ENCODE peak calls at places on chromosomes 4 and X, in seven cellular contexts. Z, G, B, W, Q, P and C are unnamed samples.

GRCh38 chrX:18389968-18390367 is 35.4 kb upstream of the CDKL5 start:
- DNase-seq in Z (no peak), B (no peak), Q (no peak), W (no peak), G (no peak), P (no peak), C (no peak)

GRCh38 chr4:142671516-142671915 is 174.6 kb downstream of the INPP4B start:
- DNase-seq in W (no peak), G (no peak), B (no peak), Z (no peak), Q (no peak), P (no peak), C (no peak)

GRCh38 chrX:80489166-80489565 is 68.9 kb downstream of the TENT5D start:
- DNase-seq in P (no peak), W (no peak), Q (no peak), B (no peak), G (no peak), Z (no peak), C (no peak)

GRCh38 chr4:3201718-3202702 is 46.9 kb upstream of the MSANTD1 start:
- DNase-seq in Z (no peak), B (no peak), P (no peak), G (no peak), Q (no peak), W (peak; percentile 9), C (peak; percentile 68)

GRCh38 chrX:13430136-13430827 is 110.4 kb upstream of the ATXN3L start:
- DNase-seq in W (peak; percentile 19), Q (no peak), B (no peak), Z (no peak), G (no peak), P (no peak), C (no peak)

GRCh38 chr4:56626963-56627362 is 54.1 kb downstream of the HOPX start:
- DNase-seq in B (no peak), W (no peak), P (no peak), Z (no peak), Q (no peak), G (no peak), C (no peak)

GRCh38 chr4:2689825-2690700 is 66.1 kb downstream of the TNIP2 start:
- DNase-seq in Z (no peak), W (no peak), P (peak; percentile 31), Q (no peak), G (no peak), B (no peak), C (peak; percentile 48)

GRCh38 chr4:149823770-149824221 is 8.2 kb upstream of the IQCM start:
- DNase-seq in G (peak; percentile 86), W (peak; percentile 61), P (no peak), Z (peak; percentile 39), B (no peak), Q (no peak), C (no peak)

GRCh38 chrX:103754401-103754800 is 22.2 kb upstream of the PLP1 start:
- DNase-seq in G (no peak), W (no peak), P (no peak), Q (no peak), Z (no peak), B (no peak), C (no peak)

GRCh38 chr4:76696109-76696508 is 201.8 kb downstream of the SOWAHB start:
- DNase-seq in Q (no peak), W (no peak), G (no peak), B (no peak), Z (no peak), P (no peak), C (no peak)

GRCh38 chr4:113707013-113707412 is 54.5 kb downstream of the CAMK2D start:
- DNase-seq in W (no peak), Q (no peak), B (no peak), G (peak; percentile 18), P (no peak), Z (no peak), C (no peak)

GRCh38 chr4:80171251-80171650 is 26.1 kb upstream of the PRDM8 start:
- DNase-seq in P (no peak), B (no peak), W (no peak), G (peak; percentile 30), Q (no peak), Z (no peak), C (no peak)

GRCh38 chrX:132266583-132267355 is 47.5 kb upstream of the RAP2C start:
- DNase-seq in Q (no peak), G (peak; percentile 57), W (no peak), P (no peak), B (no peak), Z (no peak), C (no peak)

GRCh38 chrX:129679856-129680255 is 25.1 kb upstream of the APLN start:
- DNase-seq in Z (no peak), G (peak; percentile 88), P (no peak), B (no peak), W (no peak), Q (no peak), C (no peak)

GRCh38 chrX:129682979-129683378 is 28.2 kb upstream of the APLN start:
- DNase-seq in B (no peak), Z (no peak), P (no peak), Q (no peak), W (no peak), G (no peak), C (no peak)

GRCh38 chrX:129678881-129679195 is 24.1 kb upstream of the APLN start:
- DNase-seq in W (no peak), Z (no peak), B (no peak), G (no peak), P (no peak), Q (no peak), C (no peak)

GRCh38 chrX:129678176-129678880 is 23.6 kb upstream of the APLN start:
- DNase-seq in G (no peak), B (peak; percentile 14), Q (peak; percentile 33), P (no peak), Z (no peak), W (peak; percentile 26), C (no peak)
- TF ChIP-seq CTCF in G (no peak), B (peak; percentile 46), Q (peak; percentile 42), P (peak; percentile 38), Z (no peak), W (peak; percentile 31), C (peak; percentile 23)

DNA sequence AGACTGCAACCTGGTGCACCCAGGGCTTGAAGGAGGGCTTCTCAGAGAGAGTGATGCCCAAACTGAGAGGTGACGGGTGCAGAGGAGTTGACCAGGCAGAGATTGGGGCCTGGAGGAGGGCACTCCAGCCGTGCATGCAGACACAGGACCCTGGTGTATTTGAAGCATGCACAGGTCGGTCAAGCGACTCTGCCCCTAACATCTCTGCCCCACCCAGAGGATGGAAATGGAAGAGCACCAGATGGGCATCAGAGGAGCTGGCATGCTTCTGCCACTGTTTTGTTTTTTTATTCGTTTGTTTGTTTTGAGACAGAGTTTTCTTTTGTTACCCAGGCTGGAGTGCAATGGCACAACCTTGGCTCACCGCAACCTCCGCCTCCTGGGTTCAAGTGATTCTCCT is 320.9 kb downstream of the EVC2 start:
- DNase-seq in Q (no peak), W (no peak), G (no peak), Z (no peak), P (no peak), B (no peak), C (no peak)
- TF ChIP-seq CTCF in Q (no peak), W (peak; percentile 23), G (no peak), Z (peak; percentile 38), P (no peak), B (no peak), C (no peak)

DNA sequence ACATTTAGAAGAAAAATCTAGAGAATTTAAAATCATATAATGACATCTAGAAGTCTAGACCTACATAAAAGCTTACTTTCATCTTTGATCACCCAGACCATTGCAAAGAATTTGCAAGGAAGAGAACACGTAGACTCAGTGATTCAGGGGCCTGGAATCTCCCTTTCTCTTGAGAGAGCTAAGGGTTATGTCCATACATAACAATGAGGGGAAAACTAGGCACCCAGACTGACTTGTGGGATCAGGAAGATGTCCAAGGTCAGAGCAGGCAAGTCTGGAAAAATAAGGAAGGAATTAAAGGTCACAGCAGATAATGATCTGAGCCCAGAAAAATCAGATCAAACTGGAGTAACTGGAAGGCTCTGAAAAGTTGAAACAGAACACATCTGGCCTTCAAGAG is 198.4 kb upstream of the SFRP2 start:
- DNase-seq in G (peak; percentile 11), Z (no peak), P (no peak), Q (no peak), W (no peak), B (no peak), C (no peak)
- TF ChIP-seq CTCF in G (no peak), Z (no peak), P (no peak), Q (no peak), W (no peak), B (no peak), C (no peak)

DNA sequence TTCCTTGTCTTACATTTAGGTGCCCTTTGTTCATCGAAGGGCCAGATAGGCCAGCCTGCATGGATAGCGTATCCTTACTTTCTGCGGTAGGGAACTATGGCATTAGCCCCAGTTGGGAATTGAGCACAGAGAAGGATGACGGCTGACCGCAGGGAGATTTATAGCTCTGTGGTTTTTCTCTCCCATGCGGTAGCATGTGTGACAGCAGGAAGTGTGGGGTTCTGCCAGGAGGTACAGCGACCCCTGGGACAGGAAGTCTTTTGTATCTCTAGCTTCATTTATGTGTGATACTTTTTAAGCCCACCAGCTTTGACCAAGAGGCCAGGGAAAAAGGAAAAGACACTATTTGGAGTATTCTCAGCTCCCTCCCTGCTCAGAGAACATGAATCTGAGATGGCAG is 33.1 kb downstream of the GAB3 start:
- DNase-seq in B (no peak), G (no peak), W (peak; percentile 84), P (no peak), Q (no peak), Z (no peak), C (no peak)
- TF ChIP-seq CTCF in B (no peak), G (no peak), W (peak; percentile 36), P (no peak), Q (no peak), Z (no peak), C (no peak)

DNA sequence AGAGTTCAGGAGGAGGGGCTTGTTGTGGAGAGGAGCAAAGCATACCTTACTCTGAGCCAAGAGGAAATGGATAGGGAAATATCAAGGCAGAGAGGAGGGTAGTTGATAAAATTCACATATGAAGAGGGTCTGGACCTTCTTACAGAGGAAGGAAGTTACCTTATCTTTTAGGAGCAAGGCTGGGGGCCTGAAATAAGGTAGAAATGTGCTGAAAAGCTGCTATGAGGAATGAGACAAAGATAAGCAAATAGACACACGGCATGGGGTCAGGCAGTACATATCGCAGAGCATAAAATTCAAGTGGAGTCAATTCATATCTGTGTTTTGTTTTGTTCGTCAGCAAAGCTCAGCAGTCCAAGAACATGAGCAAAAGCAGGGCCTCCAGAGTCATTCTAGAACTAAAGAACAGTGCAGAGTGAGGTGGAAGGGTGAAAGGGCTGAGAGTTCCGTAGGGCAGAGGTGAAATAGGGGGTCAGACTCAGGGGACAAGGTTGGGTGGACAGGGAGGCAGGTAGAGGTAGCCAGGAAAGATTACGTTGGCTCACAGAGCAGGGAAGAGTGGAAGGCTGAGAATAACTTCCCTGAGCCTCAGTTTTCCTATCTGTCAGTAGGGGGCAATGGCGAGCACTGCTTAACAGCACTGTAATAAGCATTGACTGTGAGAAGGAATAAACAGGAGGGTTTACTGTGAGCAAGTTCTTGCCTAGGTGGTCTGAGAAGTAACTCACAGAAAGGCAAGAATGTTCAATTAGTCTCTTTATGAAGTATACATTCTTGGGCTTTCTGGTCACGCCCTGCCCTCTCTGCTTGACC is 9.2 kb downstream of the VSIG4 start:
- DNase-seq in Z (peak; percentile 10), P (no peak), G (peak; percentile 40), Q (no peak), W (peak; percentile 39), B (no peak), C (no peak)
- TF ChIP-seq CTCF in Z (peak; percentile 69), P (no peak), G (peak; percentile 53), Q (peak; percentile 49), W (peak; percentile 74), B (peak; percentile 29), C (peak; percentile 85)